ENCODE peak calls at places on chromosomes 1 and 21, in eight cellular contexts. One of them, this sample, is unnamed.

GRCh38 chr1:228064741-228065542 is 17.6 kb upstream of the ARF1 start:
- DNase-seq in dermis microvascular lymphatic vessel endothelial cell: no peak
- DNase-seq in caudate nucleus: no peak
- DNase-seq in amniotic stem cell: no peak
- DNase-seq in HAP-1: no peak
- DNase-seq in MV-4-11: no peak
- DNase-seq in amygdala: no peak
- DNase-seq in hippocampal formation: no peak
- DNase-seq in this sample: no peak

GRCh38 chr21:45891388-45892155 is 90.0 kb upstream of the COL6A1 start:
- DNase-seq in amygdala: no peak
- DNase-seq in HAP-1: no peak
- DNase-seq in caudate nucleus: no peak
- DNase-seq in dermis microvascular lymphatic vessel endothelial cell: no peak
- DNase-seq in hippocampal formation: no peak
- DNase-seq in amniotic stem cell: no peak
- DNase-seq in MV-4-11: no peak
- DNase-seq in this sample: no peak

GRCh38 chr1:213996320-213997022 is 8.7 kb downstream of the PROX1 start:
- DNase-seq in amniotic stem cell: no peak
- DNase-seq in hippocampal formation: peak; percentile 47
- DNase-seq in amygdala: no peak
- DNase-seq in HAP-1: no peak
- DNase-seq in caudate nucleus: peak; percentile 32
- DNase-seq in dermis microvascular lymphatic vessel endothelial cell: peak; percentile 53
- DNase-seq in MV-4-11: no peak
- DNase-seq in this sample: no peak

GRCh38 chr1:7265771-7266371 is 480.6 kb downstream of the CAMTA1 start:
- DNase-seq in MV-4-11: no peak
- DNase-seq in amniotic stem cell: peak; percentile 12
- DNase-seq in dermis microvascular lymphatic vessel endothelial cell: peak; percentile 63
- DNase-seq in amygdala: no peak
- DNase-seq in HAP-1: no peak
- DNase-seq in hippocampal formation: no peak
- DNase-seq in caudate nucleus: no peak
- DNase-seq in this sample: no peak

GRCh38 chr1:60114735-60115318 is 41.3 kb upstream of the C1orf87 start:
- DNase-seq in MV-4-11: no peak
- DNase-seq in hippocampal formation: no peak
- DNase-seq in amniotic stem cell: no peak
- DNase-seq in HAP-1: no peak
- DNase-seq in amygdala: no peak
- DNase-seq in caudate nucleus: peak; percentile 1
- DNase-seq in dermis microvascular lymphatic vessel endothelial cell: no peak
- DNase-seq in this sample: no peak

GRCh38 chr1:92168657-92169056 is 49.1 kb upstream of the C1orf146 start:
- DNase-seq in MV-4-11: no peak
- DNase-seq in HAP-1: no peak
- DNase-seq in dermis microvascular lymphatic vessel endothelial cell: no peak
- DNase-seq in amniotic stem cell: no peak
- DNase-seq in hippocampal formation: no peak
- DNase-seq in amygdala: peak; percentile 33
- DNase-seq in caudate nucleus: peak; percentile 37
- DNase-seq in this sample: no peak

GRCh38 chr1:61079276-61079897 is 3.0 kb upstream of the NFIA start:
- DNase-seq in MV-4-11: no peak
- DNase-seq in amygdala: no peak
- DNase-seq in HAP-1: peak; percentile 70
- DNase-seq in hippocampal formation: no peak
- DNase-seq in caudate nucleus: no peak
- DNase-seq in amniotic stem cell: no peak
- DNase-seq in dermis microvascular lymphatic vessel endothelial cell: no peak
- DNase-seq in this sample: no peak

GRCh38 chr21:28138272-28138671 is 854.4 kb downstream of the LTN1 start:
- DNase-seq in caudate nucleus: no peak
- DNase-seq in hippocampal formation: no peak
- DNase-seq in amniotic stem cell: no peak
- DNase-seq in amygdala: no peak
- DNase-seq in dermis microvascular lymphatic vessel endothelial cell: no peak
- DNase-seq in HAP-1: no peak
- DNase-seq in MV-4-11: no peak
- DNase-seq in this sample: no peak

GRCh38 chr1:11341881-11342552 is 69.0 kb downstream of the UBIAD1 start:
- DNase-seq in caudate nucleus: no peak
- DNase-seq in amygdala: peak; percentile 10
- DNase-seq in amniotic stem cell: no peak
- DNase-seq in MV-4-11: no peak
- DNase-seq in hippocampal formation: no peak
- DNase-seq in dermis microvascular lymphatic vessel endothelial cell: no peak
- DNase-seq in HAP-1: no peak
- DNase-seq in this sample: no peak

GRCh38 chr1:84611796-84612195 is 37.6 kb upstream of the CTBS start:
- DNase-seq in hippocampal formation: no peak
- DNase-seq in dermis microvascular lymphatic vessel endothelial cell: peak; percentile 78
- DNase-seq in MV-4-11: no peak
- DNase-seq in caudate nucleus: no peak
- DNase-seq in amygdala: no peak
- DNase-seq in amniotic stem cell: no peak
- DNase-seq in HAP-1: no peak
- DNase-seq in this sample: no peak

GRCh38 chr1:41347276-41347675 is 14.0 kb upstream of the FOXO6 start:
- DNase-seq in MV-4-11: no peak
- DNase-seq in dermis microvascular lymphatic vessel endothelial cell: no peak
- DNase-seq in HAP-1: no peak
- DNase-seq in hippocampal formation: no peak
- DNase-seq in caudate nucleus: no peak
- DNase-seq in amniotic stem cell: no peak
- DNase-seq in amygdala: no peak
- DNase-seq in this sample: no peak

GRCh38 chr1:54287176-54287650 is 87.2 kb downstream of the MRPL37 start:
- DNase-seq in amniotic stem cell: no peak
- DNase-seq in dermis microvascular lymphatic vessel endothelial cell: peak; percentile 54
- DNase-seq in amygdala: peak; percentile 22
- DNase-seq in HAP-1: peak; percentile 90
- DNase-seq in MV-4-11: peak; percentile 38
- DNase-seq in hippocampal formation: peak; percentile 50
- DNase-seq in caudate nucleus: peak; percentile 25
- DNase-seq in this sample: peak; percentile 69

GRCh38 chr21:22019766-22020165 is 1021.6 kb downstream of the NCAM2 start:
- DNase-seq in amygdala: no peak
- DNase-seq in caudate nucleus: no peak
- DNase-seq in dermis microvascular lymphatic vessel endothelial cell: no peak
- DNase-seq in MV-4-11: no peak
- DNase-seq in amniotic stem cell: no peak
- DNase-seq in HAP-1: no peak
- DNase-seq in hippocampal formation: no peak
- DNase-seq in this sample: no peak

GRCh38 chr1:67559222-67559700 is 125.7 kb upstream of the GADD45A start:
- DNase-seq in hippocampal formation: no peak
- DNase-seq in dermis microvascular lymphatic vessel endothelial cell: no peak
- DNase-seq in caudate nucleus: peak; percentile 58
- DNase-seq in amygdala: peak; percentile 14
- DNase-seq in MV-4-11: no peak
- DNase-seq in HAP-1: no peak
- DNase-seq in amniotic stem cell: no peak
- DNase-seq in this sample: no peak

GRCh38 chr1:43554444-43554992 is 23.8 kb downstream of the PTPRF start:
- DNase-seq in amniotic stem cell: no peak
- DNase-seq in caudate nucleus: no peak
- DNase-seq in MV-4-11: peak; percentile 36
- DNase-seq in HAP-1: peak; percentile 30
- DNase-seq in hippocampal formation: no peak
- DNase-seq in dermis microvascular lymphatic vessel endothelial cell: peak; percentile 49
- DNase-seq in amygdala: no peak
- DNase-seq in this sample: no peak

GRCh38 chr21:26583737-26584136 is 10.7 kb upstream of the CYYR1 start:
- DNase-seq in dermis microvascular lymphatic vessel endothelial cell: no peak
- DNase-seq in MV-4-11: no peak
- DNase-seq in amniotic stem cell: no peak
- DNase-seq in hippocampal formation: no peak
- DNase-seq in HAP-1: no peak
- DNase-seq in caudate nucleus: no peak
- DNase-seq in amygdala: no peak
- DNase-seq in this sample: no peak

GRCh38 chr1:5478961-5479360 is 513.3 kb downstream of the NPHP4 start:
- DNase-seq in MV-4-11: no peak
- DNase-seq in dermis microvascular lymphatic vessel endothelial cell: no peak
- DNase-seq in HAP-1: no peak
- DNase-seq in amygdala: no peak
- DNase-seq in hippocampal formation: no peak
- DNase-seq in caudate nucleus: no peak
- DNase-seq in amniotic stem cell: no peak
- DNase-seq in this sample: no peak

GRCh38 chr1:223765036-223765718 is 52.8 kb downstream of the CAPN2 start:
- DNase-seq in amniotic stem cell: no peak
- DNase-seq in dermis microvascular lymphatic vessel endothelial cell: no peak
- DNase-seq in caudate nucleus: peak; percentile 71
- DNase-seq in amygdala: peak; percentile 58
- DNase-seq in MV-4-11: no peak
- DNase-seq in hippocampal formation: peak; percentile 77
- DNase-seq in HAP-1: no peak
- DNase-seq in this sample: no peak

This sample was measured in thoracic aorta.